ENCODE peak calls at places on chromosomes 16 and 17, in nine cellular contexts. One of them, this sample, is unnamed.

GRCh38 chr17:77188084-77189066 is 47.6 kb downstream of the SEC14L1 start:
- DNase-seq in BJ: no peak
- DNase-seq in A549: no peak
- DNase-seq in CD8-positive, alpha-beta T cell: no peak
- DNase-seq in HFF-Myc: no peak
- DNase-seq in right lobe of liver: no peak
- DNase-seq in ascending aorta: no peak
- DNase-seq in endothelial cell: no peak
- DNase-seq in heart right ventricle: no peak
- DNase-seq in this sample: no peak

GRCh38 chr17:76262732-76263344 is 2.3 kb upstream of the UBALD2 start:
- DNase-seq in BJ: no peak
- DNase-seq in A549: no peak
- DNase-seq in CD8-positive, alpha-beta T cell: no peak
- DNase-seq in HFF-Myc: no peak
- DNase-seq in right lobe of liver: no peak
- DNase-seq in ascending aorta: no peak
- DNase-seq in endothelial cell: no peak
- DNase-seq in heart right ventricle: no peak
- DNase-seq in this sample: no peak

GRCh38 chr17:910503-911194 is 68.9 kb downstream of the NXN start:
- DNase-seq in BJ: peak; percentile 70
- DNase-seq in A549: no peak
- DNase-seq in CD8-positive, alpha-beta T cell: no peak
- DNase-seq in HFF-Myc: peak; percentile 86
- DNase-seq in right lobe of liver: no peak
- DNase-seq in ascending aorta: no peak
- DNase-seq in endothelial cell: no peak
- DNase-seq in heart right ventricle: no peak
- DNase-seq in this sample: peak; percentile 80

GRCh38 chr17:49788443-49789277 is at the start of gene KAT7:
- DNase-seq in BJ: peak; percentile 97
- DNase-seq in A549: peak; percentile 100
- DNase-seq in CD8-positive, alpha-beta T cell: peak; percentile 99
- DNase-seq in HFF-Myc: peak; percentile 99
- DNase-seq in right lobe of liver: peak; percentile 99
- DNase-seq in ascending aorta: peak; percentile 99
- DNase-seq in endothelial cell: peak; percentile 97
- DNase-seq in heart right ventricle: peak; percentile 99
- DNase-seq in this sample: peak; percentile 98

GRCh38 chr17:77174928-77175720 is 34.4 kb downstream of the SEC14L1 start:
- DNase-seq in BJ: no peak
- DNase-seq in A549: no peak
- DNase-seq in CD8-positive, alpha-beta T cell: no peak
- DNase-seq in HFF-Myc: no peak
- DNase-seq in right lobe of liver: no peak
- DNase-seq in ascending aorta: no peak
- DNase-seq in endothelial cell: no peak
- DNase-seq in heart right ventricle: no peak
- DNase-seq in this sample: no peak

GRCh38 chr16:75406943-75407342 is 26.4 kb downstream of the CFDP1 start:
- DNase-seq in BJ: no peak
- DNase-seq in A549: no peak
- DNase-seq in CD8-positive, alpha-beta T cell: no peak
- DNase-seq in HFF-Myc: no peak
- DNase-seq in right lobe of liver: no peak
- DNase-seq in ascending aorta: no peak
- DNase-seq in endothelial cell: no peak
- DNase-seq in heart right ventricle: no peak
- DNase-seq in this sample: no peak

GRCh38 chr17:10114931-10115535 is 83.4 kb downstream of the GAS7 start:
- DNase-seq in BJ: peak; percentile 95
- DNase-seq in A549: peak; percentile 57
- DNase-seq in CD8-positive, alpha-beta T cell: peak; percentile 89
- DNase-seq in HFF-Myc: peak; percentile 95
- DNase-seq in right lobe of liver: peak; percentile 85
- DNase-seq in ascending aorta: peak; percentile 94
- DNase-seq in endothelial cell: no peak
- DNase-seq in heart right ventricle: peak; percentile 91
- DNase-seq in this sample: peak; percentile 89

GRCh38 chr17:30292490-30292858 is 730 bp upstream of the BLMH start:
- DNase-seq in BJ: peak; percentile 4
- DNase-seq in A549: no peak
- DNase-seq in CD8-positive, alpha-beta T cell: no peak
- DNase-seq in HFF-Myc: no peak
- DNase-seq in right lobe of liver: no peak
- DNase-seq in ascending aorta: no peak
- DNase-seq in endothelial cell: no peak
- DNase-seq in heart right ventricle: no peak
- DNase-seq in this sample: no peak

GRCh38 chr17:61294777-61295176 is 104.9 kb upstream of the TBX2 start:
- DNase-seq in BJ: no peak
- DNase-seq in A549: peak; percentile 72
- DNase-seq in CD8-positive, alpha-beta T cell: no peak
- DNase-seq in HFF-Myc: no peak
- DNase-seq in right lobe of liver: no peak
- DNase-seq in ascending aorta: no peak
- DNase-seq in endothelial cell: no peak
- DNase-seq in heart right ventricle: no peak
- DNase-seq in this sample: no peak

GRCh38 chr17:47013341-47013740 is 34.3 kb upstream of the RPRML start:
- DNase-seq in BJ: no peak
- DNase-seq in A549: no peak
- DNase-seq in CD8-positive, alpha-beta T cell: no peak
- DNase-seq in HFF-Myc: no peak
- DNase-seq in right lobe of liver: no peak
- DNase-seq in ascending aorta: no peak
- DNase-seq in endothelial cell: no peak
- DNase-seq in heart right ventricle: no peak
- DNase-seq in this sample: no peak

GRCh38 chr17:81034168-81034777 is 678 bp upstream of the BAIAP2 start:
- DNase-seq in BJ: no peak
- DNase-seq in A549: no peak
- DNase-seq in CD8-positive, alpha-beta T cell: no peak
- DNase-seq in HFF-Myc: no peak
- DNase-seq in right lobe of liver: no peak
- DNase-seq in ascending aorta: no peak
- DNase-seq in endothelial cell: no peak
- DNase-seq in heart right ventricle: no peak
- DNase-seq in this sample: no peak

GRCh38 chr17:4988168-4988567 is 693 bp upstream of the CAMTA2 start:
- DNase-seq in BJ: no peak
- DNase-seq in A549: no peak
- DNase-seq in CD8-positive, alpha-beta T cell: no peak
- DNase-seq in HFF-Myc: no peak
- DNase-seq in right lobe of liver: no peak
- DNase-seq in ascending aorta: no peak
- DNase-seq in endothelial cell: no peak
- DNase-seq in heart right ventricle: no peak
- DNase-seq in this sample: no peak

DNA sequence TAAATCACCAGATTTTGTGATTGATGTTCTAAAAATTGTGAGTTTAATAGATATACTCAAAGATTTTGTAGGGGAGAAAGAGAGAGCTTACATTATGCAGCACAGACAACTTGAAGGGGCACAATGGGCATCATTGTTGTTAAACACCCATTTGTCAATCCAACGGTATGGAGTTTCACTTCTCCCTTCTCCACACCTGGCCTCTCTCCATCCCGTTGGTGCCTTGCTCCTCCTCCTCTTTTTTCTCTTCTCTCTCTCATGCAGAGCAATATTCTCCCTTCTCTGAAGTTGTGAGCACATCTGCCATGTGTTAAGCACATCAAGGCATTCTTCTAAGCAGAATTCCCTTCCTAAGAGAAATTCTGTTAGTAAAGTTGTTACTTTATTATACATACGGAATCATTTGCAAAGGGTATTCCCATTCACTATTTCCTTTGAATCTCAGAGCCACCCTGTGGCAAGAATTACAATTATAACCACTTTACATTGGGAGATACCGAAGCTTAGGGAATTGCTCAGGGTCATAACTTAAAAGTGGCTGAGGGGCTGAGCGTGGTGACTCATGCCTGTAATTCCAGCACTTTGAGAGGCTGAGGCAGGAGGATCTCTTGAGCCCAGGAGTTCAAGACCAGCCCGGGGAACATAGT is 40.5 kb upstream of the SKAP1 start:
- DNase-seq in BJ: no peak
- DNase-seq in A549: peak; percentile 28
- DNase-seq in CD8-positive, alpha-beta T cell: no peak
- DNase-seq in HFF-Myc: no peak
- DNase-seq in right lobe of liver: no peak
- DNase-seq in ascending aorta: no peak
- DNase-seq in endothelial cell: no peak
- DNase-seq in heart right ventricle: no peak
- DNase-seq in this sample: no peak
- TF ChIP-seq CTCF in BJ: peak; percentile 22
- TF ChIP-seq CTCF in A549: no peak
- TF ChIP-seq CTCF in CD8-positive, alpha-beta T cell: no peak
- TF ChIP-seq CTCF in HFF-Myc: no peak
- TF ChIP-seq CTCF in right lobe of liver: no peak
- TF ChIP-seq CTCF in ascending aorta: no peak
- TF ChIP-seq CTCF in endothelial cell: no peak
- TF ChIP-seq CTCF in heart right ventricle: no peak
- TF ChIP-seq CTCF in this sample: no peak

DNA sequence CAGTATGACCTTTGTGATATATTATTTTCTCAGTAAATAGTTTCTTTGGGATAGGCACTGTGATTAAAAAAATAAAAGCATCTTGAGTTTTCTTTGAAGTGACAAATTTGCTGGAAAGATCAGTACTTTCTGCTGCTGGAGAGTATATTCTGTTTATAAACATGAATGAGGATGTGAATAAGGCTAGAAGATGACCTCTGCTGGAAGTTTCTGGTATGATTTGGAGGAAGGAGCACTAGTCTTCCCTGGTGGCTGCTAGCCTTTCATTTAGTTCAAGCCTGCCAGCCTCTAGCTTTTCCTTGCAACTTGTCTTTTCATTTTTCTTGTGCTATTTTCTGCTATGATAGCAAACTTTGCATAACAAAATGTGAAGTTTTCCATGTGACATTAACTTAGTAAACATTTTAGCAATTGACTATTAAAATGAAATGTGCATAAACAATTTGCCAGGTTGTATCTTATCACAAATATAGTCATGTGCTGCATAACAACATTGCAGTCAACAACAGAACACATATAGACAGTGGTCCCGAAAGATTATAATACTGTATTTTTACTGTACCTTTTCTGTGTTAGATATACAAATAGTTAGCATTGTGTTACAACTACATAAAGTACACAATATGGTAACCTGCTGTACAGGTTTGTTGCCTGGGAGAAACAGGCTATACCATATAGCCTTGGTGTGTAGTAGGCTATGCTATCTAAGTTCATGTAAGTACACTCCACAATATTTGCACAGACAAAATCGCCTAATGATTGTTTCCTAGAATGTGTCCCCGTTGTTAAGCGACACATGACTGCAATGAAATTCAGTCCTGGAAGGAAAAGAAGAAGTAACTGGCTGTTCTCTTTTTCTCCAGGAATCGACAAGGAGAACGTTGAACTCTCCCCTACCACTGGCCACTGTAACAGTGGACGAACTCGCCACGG is 18.1 kb upstream of the RAB11FIP4 start:
- DNase-seq in BJ: peak; percentile 17
- DNase-seq in A549: peak; percentile 72
- DNase-seq in CD8-positive, alpha-beta T cell: no peak
- DNase-seq in HFF-Myc: peak; percentile 54
- DNase-seq in right lobe of liver: no peak
- DNase-seq in ascending aorta: no peak
- DNase-seq in endothelial cell: no peak
- DNase-seq in heart right ventricle: no peak
- DNase-seq in this sample: peak; percentile 32
- TF ChIP-seq CTCF in BJ: peak; percentile 70
- TF ChIP-seq CTCF in A549: peak; percentile 76
- TF ChIP-seq CTCF in CD8-positive, alpha-beta T cell: peak; percentile 91
- TF ChIP-seq CTCF in HFF-Myc: peak; percentile 56
- TF ChIP-seq CTCF in right lobe of liver: peak; percentile 59
- TF ChIP-seq CTCF in ascending aorta: no peak
- TF ChIP-seq CTCF in endothelial cell: no peak
- TF ChIP-seq CTCF in heart right ventricle: peak; percentile 70
- TF ChIP-seq CTCF in this sample: peak; percentile 70

GRCh38 chr16:72664480-72665408 is 383.2 kb downstream of the ZFHX3 start:
- DNase-seq in BJ: peak; percentile 96
- DNase-seq in A549: peak; percentile 98
- DNase-seq in CD8-positive, alpha-beta T cell: peak; percentile 96
- DNase-seq in HFF-Myc: peak; percentile 99
- DNase-seq in right lobe of liver: peak; percentile 97
- DNase-seq in ascending aorta: peak; percentile 97
- DNase-seq in endothelial cell: peak; percentile 89
- DNase-seq in heart right ventricle: peak; percentile 98
- DNase-seq in this sample: peak; percentile 98
- TF ChIP-seq CTCF in BJ: peak; percentile 20
- TF ChIP-seq CTCF in A549: no peak
- TF ChIP-seq CTCF in CD8-positive, alpha-beta T cell: no peak
- TF ChIP-seq CTCF in HFF-Myc: no peak
- TF ChIP-seq CTCF in right lobe of liver: no peak
- TF ChIP-seq CTCF in ascending aorta: no peak
- TF ChIP-seq CTCF in endothelial cell: no peak
- TF ChIP-seq CTCF in heart right ventricle: no peak
- TF ChIP-seq CTCF in this sample: no peak

GRCh38 chr17:7133424-7133823 is 18.8 kb upstream of the ASGR2 start:
- DNase-seq in BJ: no peak
- DNase-seq in A549: peak; percentile 38
- DNase-seq in CD8-positive, alpha-beta T cell: peak; percentile 47
- DNase-seq in HFF-Myc: no peak
- DNase-seq in right lobe of liver: no peak
- DNase-seq in ascending aorta: peak; percentile 73
- DNase-seq in endothelial cell: peak; percentile 54
- DNase-seq in heart right ventricle: peak; percentile 38
- DNase-seq in this sample: no peak
- TF ChIP-seq CTCF in BJ: peak; percentile 57
- TF ChIP-seq CTCF in A549: peak; percentile 27
- TF ChIP-seq CTCF in CD8-positive, alpha-beta T cell: peak; percentile 54
- TF ChIP-seq CTCF in HFF-Myc: peak; percentile 45
- TF ChIP-seq CTCF in right lobe of liver: peak; percentile 22
- TF ChIP-seq CTCF in ascending aorta: no peak
- TF ChIP-seq CTCF in endothelial cell: peak; percentile 46
- TF ChIP-seq CTCF in heart right ventricle: peak; percentile 56
- TF ChIP-seq CTCF in this sample: peak; percentile 35

This sample was measured in AG09319.